ENCODE peak calls at places on chromosomes 6 and 20, in seven cellular contexts. One of them, this sample, is unnamed.
A peak's percentile ranks its signal among the peaks of the same experiment; 100 is the strongest.

GRCh38 chr6:38713812-38714211 is 1.3 kb upstream of the DNAH8 start:
- DNase-seq in mesendoderm: no peak
- DNase-seq in neuronal stem cell: no peak
- DNase-seq in mesenchymal stem cell: no peak
- DNase-seq in H9: no peak
- DNase-seq in H1: no peak
- DNase-seq in trophoblast cell: no peak
- DNase-seq in this sample: no peak

GRCh38 chr6:49570474-49571079 is 20.1 kb downstream of the C6orf141 start:
- DNase-seq in mesendoderm: no peak
- DNase-seq in neuronal stem cell: no peak
- DNase-seq in mesenchymal stem cell: peak; percentile 52
- DNase-seq in H9: no peak
- DNase-seq in H1: no peak
- DNase-seq in trophoblast cell: no peak
- DNase-seq in this sample: peak; percentile 1

GRCh38 chr20:57749131-57749690 is 39.4 kb upstream of the PMEPA1 start:
- DNase-seq in mesendoderm: no peak
- DNase-seq in neuronal stem cell: no peak
- DNase-seq in mesenchymal stem cell: no peak
- DNase-seq in H9: no peak
- DNase-seq in H1: no peak
- DNase-seq in trophoblast cell: no peak
- DNase-seq in this sample: no peak

GRCh38 chr6:37265031-37265430 is 7.1 kb upstream of the TMEM217 start:
- DNase-seq in mesendoderm: no peak
- DNase-seq in neuronal stem cell: no peak
- DNase-seq in mesenchymal stem cell: no peak
- DNase-seq in H9: no peak
- DNase-seq in H1: no peak
- DNase-seq in trophoblast cell: no peak
- DNase-seq in this sample: no peak

GRCh38 chr6:104118274-104118673 is 741.4 kb downstream of the HACE1 start:
- DNase-seq in mesendoderm: peak; percentile 25
- DNase-seq in neuronal stem cell: no peak
- DNase-seq in mesenchymal stem cell: peak; percentile 85
- DNase-seq in H9: no peak
- DNase-seq in H1: no peak
- DNase-seq in trophoblast cell: peak; percentile 8
- DNase-seq in this sample: no peak

GRCh38 chr6:96542702-96543101 is 20.2 kb upstream of the FHL5 start:
- DNase-seq in mesendoderm: peak; percentile 25
- DNase-seq in neuronal stem cell: no peak
- DNase-seq in mesenchymal stem cell: peak; percentile 14
- DNase-seq in H9: no peak
- DNase-seq in H1: no peak
- DNase-seq in trophoblast cell: no peak
- DNase-seq in this sample: no peak

GRCh38 chr20:34088305-34088870 is 23.7 kb downstream of the EIF2S2 start:
- DNase-seq in mesendoderm: no peak
- DNase-seq in neuronal stem cell: no peak
- DNase-seq in mesenchymal stem cell: no peak
- DNase-seq in H9: no peak
- DNase-seq in H1: no peak
- DNase-seq in trophoblast cell: no peak
- DNase-seq in this sample: no peak

GRCh38 chr6:14458669-14459266 is 341.2 kb downstream of the CD83 start:
- DNase-seq in mesendoderm: no peak
- DNase-seq in neuronal stem cell: no peak
- DNase-seq in mesenchymal stem cell: peak; percentile 78
- DNase-seq in H9: no peak
- DNase-seq in H1: no peak
- DNase-seq in trophoblast cell: no peak
- DNase-seq in this sample: peak; percentile 97

GRCh38 chr6:89368107-89368506 is 15.6 kb upstream of the UBE2J1 start:
- DNase-seq in mesendoderm: peak; percentile 63
- DNase-seq in neuronal stem cell: peak; percentile 62
- DNase-seq in mesenchymal stem cell: peak; percentile 52
- DNase-seq in H9: no peak
- DNase-seq in H1: peak; percentile 82
- DNase-seq in trophoblast cell: peak; percentile 26
- DNase-seq in this sample: peak; percentile 45

GRCh38 chr20:37816726-37817125 is 86.2 kb upstream of the VSTM2L start:
- DNase-seq in mesendoderm: no peak
- DNase-seq in neuronal stem cell: no peak
- DNase-seq in mesenchymal stem cell: no peak
- DNase-seq in H9: no peak
- DNase-seq in H1: no peak
- DNase-seq in trophoblast cell: no peak
- DNase-seq in this sample: peak; percentile 28

GRCh38 chr20:10861619-10862018 is 187.8 kb upstream of the JAG1 start:
- DNase-seq in mesendoderm: no peak
- DNase-seq in neuronal stem cell: no peak
- DNase-seq in mesenchymal stem cell: no peak
- DNase-seq in H9: no peak
- DNase-seq in H1: no peak
- DNase-seq in trophoblast cell: no peak
- DNase-seq in this sample: no peak

GRCh38 chr6:148530394-148530923 is 187.8 kb downstream of the SASH1 start:
- DNase-seq in mesendoderm: peak; percentile 85
- DNase-seq in neuronal stem cell: no peak
- DNase-seq in mesenchymal stem cell: peak; percentile 87
- DNase-seq in H9: peak; percentile 47
- DNase-seq in H1: no peak
- DNase-seq in trophoblast cell: no peak
- DNase-seq in this sample: peak; percentile 98

GRCh38 chr6:150895898-150896632 is 30.6 kb downstream of the MTHFD1L start:
- DNase-seq in mesendoderm: no peak
- DNase-seq in neuronal stem cell: no peak
- DNase-seq in mesenchymal stem cell: no peak
- DNase-seq in H9: no peak
- DNase-seq in H1: no peak
- DNase-seq in trophoblast cell: no peak
- DNase-seq in this sample: no peak

GRCh38 chr20:61486198-61486597 is 234.1 kb downstream of the CDH4 start:
- DNase-seq in mesendoderm: no peak
- DNase-seq in neuronal stem cell: no peak
- DNase-seq in mesenchymal stem cell: no peak
- DNase-seq in H9: peak; percentile 8
- DNase-seq in H1: no peak
- DNase-seq in trophoblast cell: no peak
- DNase-seq in this sample: no peak

GRCh38 chr20:1819311-1820136 is 75.7 kb upstream of the SIRPA start:
- DNase-seq in mesendoderm: peak; percentile 40
- DNase-seq in neuronal stem cell: no peak
- DNase-seq in mesenchymal stem cell: no peak
- DNase-seq in H9: no peak
- DNase-seq in H1: no peak
- DNase-seq in trophoblast cell: no peak
- DNase-seq in this sample: no peak

GRCh38 chr6:156087487-156087886 is 631.8 kb upstream of the NOX3 start:
- DNase-seq in mesendoderm: no peak
- DNase-seq in neuronal stem cell: no peak
- DNase-seq in mesenchymal stem cell: no peak
- DNase-seq in H9: no peak
- DNase-seq in H1: no peak
- DNase-seq in trophoblast cell: no peak
- DNase-seq in this sample: no peak

GRCh38 chr6:127255286-127255685 is 11.4 kb upstream of the RNF146 start:
- DNase-seq in mesendoderm: no peak
- DNase-seq in neuronal stem cell: no peak
- DNase-seq in mesenchymal stem cell: no peak
- DNase-seq in H9: no peak
- DNase-seq in H1: no peak
- DNase-seq in trophoblast cell: no peak
- DNase-seq in this sample: no peak

GRCh38 chr20:41643504-41643938 is 25.3 kb upstream of the CHD6 start:
- DNase-seq in mesendoderm: peak; percentile 91
- DNase-seq in neuronal stem cell: no peak
- DNase-seq in mesenchymal stem cell: peak; percentile 33
- DNase-seq in H9: peak; percentile 51
- DNase-seq in H1: no peak
- DNase-seq in trophoblast cell: no peak
- DNase-seq in this sample: peak; percentile 80

GRCh38 chr6:33172307-33173227 is 19.7 kb downstream of the COL11A2 start:
- DNase-seq in mesendoderm: peak; percentile 21
- DNase-seq in neuronal stem cell: peak; percentile 29
- DNase-seq in mesenchymal stem cell: peak; percentile 50
- DNase-seq in H9: peak; percentile 56
- DNase-seq in H1: peak; percentile 72
- DNase-seq in trophoblast cell: no peak
- DNase-seq in this sample: peak; percentile 49

GRCh38 chr20:15613530-15613929 is 959.7 kb downstream of the KIF16B start:
- DNase-seq in mesendoderm: peak; percentile 62
- DNase-seq in neuronal stem cell: no peak
- DNase-seq in mesenchymal stem cell: no peak
- DNase-seq in H9: no peak
- DNase-seq in H1: no peak
- DNase-seq in trophoblast cell: no peak
- DNase-seq in this sample: peak; percentile 21

GRCh38 chr20:15619816-15620215 is 953.4 kb downstream of the KIF16B start:
- DNase-seq in mesendoderm: no peak
- DNase-seq in neuronal stem cell: no peak
- DNase-seq in mesenchymal stem cell: no peak
- DNase-seq in H9: no peak
- DNase-seq in H1: no peak
- DNase-seq in trophoblast cell: peak; percentile 21
- DNase-seq in this sample: no peak

GRCh38 chr20:15616626-15617025 is 956.6 kb downstream of the KIF16B start:
- DNase-seq in mesendoderm: no peak
- DNase-seq in neuronal stem cell: no peak
- DNase-seq in mesenchymal stem cell: no peak
- DNase-seq in H9: no peak
- DNase-seq in H1: no peak
- DNase-seq in trophoblast cell: peak; percentile 16
- DNase-seq in this sample: peak; percentile 28

GRCh38 chr20:15619341-15619740 is 953.9 kb downstream of the KIF16B start:
- DNase-seq in mesendoderm: no peak
- DNase-seq in neuronal stem cell: no peak
- DNase-seq in mesenchymal stem cell: no peak
- DNase-seq in H9: no peak
- DNase-seq in H1: no peak
- DNase-seq in trophoblast cell: peak; percentile 53
- DNase-seq in this sample: no peak

GRCh38 chr20:15618912-15619311 is 954.3 kb downstream of the KIF16B start:
- DNase-seq in mesendoderm: peak; percentile 59
- DNase-seq in neuronal stem cell: no peak
- DNase-seq in mesenchymal stem cell: peak; percentile 9
- DNase-seq in H9: no peak
- DNase-seq in H1: no peak
- DNase-seq in trophoblast cell: peak; percentile 66
- DNase-seq in this sample: no peak
- H3K18ac ChIP-seq in mesendoderm: no peak overlapping the region
- H3K18ac ChIP-seq in neuronal stem cell: no peak overlapping the region
- H3K18ac ChIP-seq in mesenchymal stem cell: no peak overlapping the region
- H3K18ac ChIP-seq in H9: no peak overlapping the region
- H3K18ac ChIP-seq in H1: no peak overlapping the region
- H3K18ac ChIP-seq in trophoblast cell: no peak overlapping the region
- H3K18ac ChIP-seq in this sample: no peak overlapping the region

GRCh38 chr6:90610291-90610670 is 23.4 kb upstream of the MAP3K7 start:
- DNase-seq in mesendoderm: peak; percentile 31
- DNase-seq in neuronal stem cell: peak; percentile 23
- DNase-seq in mesenchymal stem cell: no peak
- DNase-seq in H9: no peak
- DNase-seq in H1: peak; percentile 54
- DNase-seq in trophoblast cell: no peak
- DNase-seq in this sample: no peak

GRCh38 chr6:90610671-90611542 is 24.0 kb upstream of the MAP3K7 start:
- DNase-seq in mesendoderm: peak; percentile 82
- DNase-seq in neuronal stem cell: peak; percentile 46
- DNase-seq in mesenchymal stem cell: peak; percentile 37
- DNase-seq in H9: peak; percentile 75
- DNase-seq in H1: peak; percentile 77
- DNase-seq in trophoblast cell: no peak
- DNase-seq in this sample: peak; percentile 4

GRCh38 chr6:90611543-90611864 is 24.6 kb upstream of the MAP3K7 start:
- DNase-seq in mesendoderm: no peak
- DNase-seq in neuronal stem cell: peak; percentile 6
- DNase-seq in mesenchymal stem cell: no peak
- DNase-seq in H9: no peak
- DNase-seq in H1: no peak
- DNase-seq in trophoblast cell: no peak
- DNase-seq in this sample: no peak

GRCh38 chr6:90611996-90612690 is 25.3 kb upstream of the MAP3K7 start:
- DNase-seq in mesendoderm: peak; percentile 28
- DNase-seq in neuronal stem cell: peak; percentile 29
- DNase-seq in mesenchymal stem cell: no peak
- DNase-seq in H9: peak; percentile 46
- DNase-seq in H1: peak; percentile 49
- DNase-seq in trophoblast cell: no peak
- DNase-seq in this sample: no peak
- H3K4me2 ChIP-seq in mesendoderm: no peak overlapping the region
- H3K4me2 ChIP-seq in neuronal stem cell: peak overlapping the region; percentile 98
- H3K4me2 ChIP-seq in mesenchymal stem cell: no peak overlapping the region
- H3K4me2 ChIP-seq in H9: peak overlapping the region; percentile 65
- H3K4me2 ChIP-seq in H1: peak overlapping the region; percentile 68
- H3K4me2 ChIP-seq in trophoblast cell: no peak overlapping the region
- H3K4me2 ChIP-seq in this sample: no peak overlapping the region

GRCh38 chr6:142725024-142725770 is 219.8 kb downstream of the HIVEP2 start:
- DNase-seq in mesendoderm: peak; percentile 49
- DNase-seq in neuronal stem cell: no peak
- DNase-seq in mesenchymal stem cell: no peak
- DNase-seq in H9: no peak
- DNase-seq in H1: no peak
- DNase-seq in trophoblast cell: peak; percentile 18
- DNase-seq in this sample: no peak

GRCh38 chr6:142718667-142719191 is 226.2 kb downstream of the HIVEP2 start:
- DNase-seq in mesendoderm: no peak
- DNase-seq in neuronal stem cell: no peak
- DNase-seq in mesenchymal stem cell: no peak
- DNase-seq in H9: no peak
- DNase-seq in H1: no peak
- DNase-seq in trophoblast cell: no peak
- DNase-seq in this sample: no peak

GRCh38 chr6:142726616-142727015 is 218.4 kb downstream of the HIVEP2 start:
- DNase-seq in mesendoderm: peak; percentile 63
- DNase-seq in neuronal stem cell: no peak
- DNase-seq in mesenchymal stem cell: no peak
- DNase-seq in H9: no peak
- DNase-seq in H1: no peak
- DNase-seq in trophoblast cell: peak; percentile 91
- DNase-seq in this sample: no peak

GRCh38 chr6:142722010-142722409 is 223.0 kb downstream of the HIVEP2 start:
- DNase-seq in mesendoderm: no peak
- DNase-seq in neuronal stem cell: no peak
- DNase-seq in mesenchymal stem cell: no peak
- DNase-seq in H9: no peak
- DNase-seq in H1: no peak
- DNase-seq in trophoblast cell: no peak
- DNase-seq in this sample: no peak

GRCh38 chr6:142721213-142721920 is 223.6 kb downstream of the HIVEP2 start:
- DNase-seq in mesendoderm: no peak
- DNase-seq in neuronal stem cell: no peak
- DNase-seq in mesenchymal stem cell: no peak
- DNase-seq in H9: no peak
- DNase-seq in H1: no peak
- DNase-seq in trophoblast cell: no peak
- DNase-seq in this sample: no peak
- H3K18ac ChIP-seq in mesendoderm: no peak overlapping the region
- H3K18ac ChIP-seq in neuronal stem cell: no peak overlapping the region
- H3K18ac ChIP-seq in mesenchymal stem cell: no peak overlapping the region
- H3K18ac ChIP-seq in H9: no peak overlapping the region
- H3K18ac ChIP-seq in H1: no peak overlapping the region
- H3K18ac ChIP-seq in trophoblast cell: no peak overlapping the region
- H3K18ac ChIP-seq in this sample: no peak overlapping the region

GRCh38 chr6:12572884-12573824 is 143.4 kb upstream of the PHACTR1 start:
- DNase-seq in mesendoderm: peak; percentile 94
- DNase-seq in neuronal stem cell: no peak
- DNase-seq in mesenchymal stem cell: peak; percentile 55
- DNase-seq in H9: peak; percentile 39
- DNase-seq in H1: no peak
- DNase-seq in trophoblast cell: no peak
- DNase-seq in this sample: peak; percentile 79
- H3K4me2 ChIP-seq in mesendoderm: no peak overlapping the region
- H3K4me2 ChIP-seq in neuronal stem cell: no peak overlapping the region
- H3K4me2 ChIP-seq in mesenchymal stem cell: no peak overlapping the region
- H3K4me2 ChIP-seq in H9: no peak overlapping the region
- H3K4me2 ChIP-seq in H1: peak overlapping the region; percentile 29
- H3K4me2 ChIP-seq in trophoblast cell: peak overlapping the region; percentile 25
- H3K4me2 ChIP-seq in this sample: peak overlapping the region; percentile 4